ENCODE peak calls at places on chromosomes 12 and 14, in six cellular contexts. L, U, P, V, W and K are unnamed samples.

GRCh38 chr14:104676694-104677505 is 12.5 kb upstream of the INF2 start:
- DNase-seq in W (peak), P (no peak), L (no peak), V (no peak), U (no peak), K (no peak)

GRCh38 chr12:97159397-97159796 is 252.3 kb downstream of the NEDD1 start:
- DNase-seq in L (no peak), W (no peak), V (no peak), P (no peak), U (no peak), K (peak)

GRCh38 chr14:74035556-74035955 is 16.4 kb downstream of the BBOF1 start:
- DNase-seq in W (no peak), P (no peak), V (no peak), U (no peak), L (no peak), K (no peak)

GRCh38 chr12:20492251-20492728 is 124.0 kb downstream of the PDE3A start:
- DNase-seq in U (no peak), P (no peak), L (no peak), V (no peak), W (no peak), K (peak)

GRCh38 chr14:34614638-34615037 is 15.3 kb downstream of the SNX6 start:
- DNase-seq in P (no peak), V (no peak), L (no peak), U (no peak), W (no peak), K (no peak)

GRCh38 chr12:47822863-47823262 is 3.2 kb upstream of the HDAC7 start:
- DNase-seq in P (no peak), L (no peak), V (no peak), W (no peak), U (no peak), K (no peak)

GRCh38 chr12:26767865-26768264 is 65.1 kb downstream of the ITPR2 start:
- DNase-seq in P (no peak), W (no peak), L (no peak), U (no peak), V (no peak), K (no peak)

GRCh38 chr12:109934026-109934425 is 34.0 kb downstream of the TCHP start:
- DNase-seq in P (no peak), W (no peak), U (no peak), L (no peak), V (no peak), K (no peak)

GRCh38 chr14:76829016-76829365 is 2.8 kb downstream of the LRRC74A start:
- DNase-seq in U (no peak), P (no peak), W (peak), V (no peak), L (no peak), K (no peak)

GRCh38 chr12:19515179-19515578 is 75.9 kb downstream of the AEBP2 start:
- DNase-seq in U (no peak), V (no peak), W (no peak), L (no peak), P (no peak), K (no peak)

GRCh38 chr14:44316647-44317432 is 190.2 kb downstream of the FSCB start:
- DNase-seq in V (no peak), P (no peak), U (no peak), W (peak), L (no peak), K (peak)

GRCh38 chr12:59980491-59980890 is 384.7 kb downstream of the SLC16A7 start:
- DNase-seq in V (no peak), W (no peak), L (no peak), U (no peak), P (no peak), K (no peak)

GRCh38 chr14:62006116-62006737 is 244.0 kb downstream of the SNAPC1 start:
- DNase-seq in L (no peak), P (no peak), U (no peak), W (no peak), V (no peak), K (peak)

GRCh38 chr12:71504471-71504852 is 64.9 kb downstream of the LGR5 start:
- DNase-seq in L (no peak), U (peak), P (no peak), V (no peak), W (no peak), K (peak)

GRCh38 chr14:57848786-57849185 is 17.1 kb downstream of the SLC35F4 start:
- DNase-seq in U (no peak), L (no peak), V (no peak), P (no peak), W (no peak), K (no peak)

GRCh38 chr14:29339491-29339890 is 572.9 kb downstream of the FOXG1 start:
- DNase-seq in L (no peak), P (no peak), U (no peak), V (no peak), W (no peak), K (peak)

GRCh38 chr14:50955373-50956043 is 11.2 kb upstream of the PYGL start:
- DNase-seq in V (no peak), W (peak), L (no peak), U (peak), P (no peak), K (peak)

GRCh38 chr14:100692859-100693558 is 33.7 kb upstream of the DLK1 start:
- DNase-seq in P (no peak), U (no peak), L (no peak), V (no peak), W (peak), K (peak)

GRCh38 chr14:100554696-100555320 is 32.4 kb downstream of the BEGAIN start:
- DNase-seq in W (no peak), U (no peak), P (no peak), V (no peak), L (no peak), K (no peak)

GRCh38 chr12:122366685-122367475 is 55.6 kb downstream of the CLIP1 start:
- DNase-seq in W (peak), U (no peak), V (no peak), L (no peak), P (no peak), K (peak)

GRCh38 chr12:12592930-12593329 is 18.7 kb upstream of the CREBL2 start:
- DNase-seq in U (no peak), W (no peak), P (no peak), V (no peak), L (no peak), K (no peak)

GRCh38 chr14:19771895-19772430 is 1.3 kb upstream of the OR4M1 start:
- DNase-seq in V (no peak), W (no peak), L (no peak), U (no peak), P (no peak), K (no peak)

GRCh38 chr12:113468365-113469223 is 3.1 kb downstream of the LHX5 start:
- DNase-seq in L (no peak), V (no peak), W (no peak), U (no peak), P (no peak), K (no peak)

GRCh38 chr14:97267509-97267908 is 470.3 kb downstream of the VRK1 start:
- DNase-seq in V (no peak), U (no peak), L (no peak), P (no peak), W (no peak), K (peak)

GRCh38 chr12:50862316-50862715 is 19.6 kb downstream of the TMPRSS12 start:
- DNase-seq in P (no peak), V (no peak), L (no peak), U (no peak), W (no peak), K (no peak)

GRCh38 chr14:86788229-86788628 is 1204.8 kb downstream of the GALC start:
- DNase-seq in U (no peak), L (no peak), V (no peak), W (no peak), P (no peak), K (peak)

GRCh38 chr12:107906719-107907118 is 132.2 kb downstream of the ASCL4 start:
- DNase-seq in W (no peak), V (no peak), P (no peak), U (no peak), L (no peak), K (no peak)

GRCh38 chr12:79124385-79124784 is 259.8 kb downstream of the SYT1 start:
- DNase-seq in U (no peak), V (no peak), L (no peak), P (no peak), W (no peak), K (no peak)

GRCh38 chr14:99535448-99535847 is 54.2 kb downstream of the CCNK start:
- DNase-seq in U (no peak), P (no peak), W (no peak), V (no peak), L (no peak), K (no peak)